ENCODE peak calls at places on chromosomes 2 and 18, in six cellular contexts. One of them, this sample, is unnamed.

GRCh38 chr2:171703574-171704347 is 16.5 kb downstream of the DYNC1I2 start:
- DNase-seq in amniotic epithelial cell: peak; percentile 38
- DNase-seq in HCEC 1CT: peak; percentile 47
- DNase-seq in RCC 7860: no peak
- DNase-seq in activated naive CD4-positive, alpha-beta T cell: no peak
- DNase-seq in HEK293T: peak; percentile 26
- DNase-seq in this sample: no peak

GRCh38 chr18:58254873-58255511 is 211.0 kb downstream of the NEDD4L start:
- DNase-seq in amniotic epithelial cell: peak; percentile 56
- DNase-seq in HCEC 1CT: no peak
- DNase-seq in RCC 7860: peak; percentile 25
- DNase-seq in activated naive CD4-positive, alpha-beta T cell: no peak
- DNase-seq in HEK293T: peak; percentile 32
- DNase-seq in this sample: no peak

GRCh38 chr18:49747876-49748275 is 65.5 kb downstream of the ACAA2 start:
- DNase-seq in amniotic epithelial cell: peak; percentile 7
- DNase-seq in HCEC 1CT: no peak
- DNase-seq in RCC 7860: no peak
- DNase-seq in activated naive CD4-positive, alpha-beta T cell: no peak
- DNase-seq in HEK293T: no peak
- DNase-seq in this sample: no peak

GRCh38 chr2:238927746-238928519 is 80.0 kb downstream of the TWIST2 start:
- DNase-seq in amniotic epithelial cell: no peak
- DNase-seq in HCEC 1CT: no peak
- DNase-seq in RCC 7860: no peak
- DNase-seq in activated naive CD4-positive, alpha-beta T cell: no peak
- DNase-seq in HEK293T: no peak
- DNase-seq in this sample: no peak

GRCh38 chr2:46963210-46963609 is 47.6 kb upstream of the MCFD2 start:
- DNase-seq in amniotic epithelial cell: no peak
- DNase-seq in HCEC 1CT: no peak
- DNase-seq in RCC 7860: no peak
- DNase-seq in activated naive CD4-positive, alpha-beta T cell: no peak
- DNase-seq in HEK293T: no peak
- DNase-seq in this sample: no peak

GRCh38 chr2:15893085-15893484 is 47.3 kb upstream of the MYCN start:
- DNase-seq in amniotic epithelial cell: no peak
- DNase-seq in HCEC 1CT: no peak
- DNase-seq in RCC 7860: no peak
- DNase-seq in activated naive CD4-positive, alpha-beta T cell: no peak
- DNase-seq in HEK293T: no peak
- DNase-seq in this sample: no peak

GRCh38 chr2:174605687-174606086 is 8.1 kb upstream of the WIPF1 start:
- DNase-seq in amniotic epithelial cell: peak; percentile 61
- DNase-seq in HCEC 1CT: peak; percentile 43
- DNase-seq in RCC 7860: no peak
- DNase-seq in activated naive CD4-positive, alpha-beta T cell: no peak
- DNase-seq in HEK293T: no peak
- DNase-seq in this sample: no peak

GRCh38 chr2:189437931-189438330 is 3.3 kb upstream of the WDR75 start:
- DNase-seq in amniotic epithelial cell: no peak
- DNase-seq in HCEC 1CT: no peak
- DNase-seq in RCC 7860: no peak
- DNase-seq in activated naive CD4-positive, alpha-beta T cell: no peak
- DNase-seq in HEK293T: no peak
- DNase-seq in this sample: no peak

GRCh38 chr2:223019390-223019930 is 32.5 kb upstream of the KCNE4 start:
- DNase-seq in amniotic epithelial cell: no peak
- DNase-seq in HCEC 1CT: no peak
- DNase-seq in RCC 7860: no peak
- DNase-seq in activated naive CD4-positive, alpha-beta T cell: no peak
- DNase-seq in HEK293T: no peak
- DNase-seq in this sample: no peak

GRCh38 chr2:71695235-71696120 is 242.1 kb downstream of the DYSF start:
- DNase-seq in amniotic epithelial cell: no peak
- DNase-seq in HCEC 1CT: no peak
- DNase-seq in RCC 7860: no peak
- DNase-seq in activated naive CD4-positive, alpha-beta T cell: no peak
- DNase-seq in HEK293T: no peak
- DNase-seq in this sample: no peak

GRCh38 chr18:40877096-40877495 is 1077.9 kb upstream of the PIK3C3 start:
- DNase-seq in amniotic epithelial cell: peak; percentile 99
- DNase-seq in HCEC 1CT: peak; percentile 19
- DNase-seq in RCC 7860: peak; percentile 88
- DNase-seq in activated naive CD4-positive, alpha-beta T cell: no peak
- DNase-seq in HEK293T: no peak
- DNase-seq in this sample: peak; percentile 73

GRCh38 chr18:50619833-50620232 is 59.9 kb downstream of the MAPK4 start:
- DNase-seq in amniotic epithelial cell: no peak
- DNase-seq in HCEC 1CT: no peak
- DNase-seq in RCC 7860: no peak
- DNase-seq in activated naive CD4-positive, alpha-beta T cell: no peak
- DNase-seq in HEK293T: no peak
- DNase-seq in this sample: no peak

GRCh38 chr2:75666821-75667344 is 20.3 kb downstream of the MRPL19 start:
- DNase-seq in amniotic epithelial cell: peak; percentile 86
- DNase-seq in HCEC 1CT: no peak
- DNase-seq in RCC 7860: no peak
- DNase-seq in activated naive CD4-positive, alpha-beta T cell: no peak
- DNase-seq in HEK293T: no peak
- DNase-seq in this sample: no peak

GRCh38 chr2:241827394-241827793 is 18.4 kb downstream of the NEU4 start:
- DNase-seq in amniotic epithelial cell: no peak
- DNase-seq in HCEC 1CT: no peak
- DNase-seq in RCC 7860: no peak
- DNase-seq in activated naive CD4-positive, alpha-beta T cell: no peak
- DNase-seq in HEK293T: no peak
- DNase-seq in this sample: no peak

GRCh38 chr2:96952976-96953610 is 33.3 kb downstream of the FAM178B start:
- DNase-seq in amniotic epithelial cell: peak; percentile 95
- DNase-seq in HCEC 1CT: no peak
- DNase-seq in RCC 7860: no peak
- DNase-seq in activated naive CD4-positive, alpha-beta T cell: no peak
- DNase-seq in HEK293T: no peak
- DNase-seq in this sample: no peak

GRCh38 chr2:226981731-226982373 is 146.0 kb downstream of the RHBDD1 start:
- DNase-seq in amniotic epithelial cell: peak; percentile 60
- DNase-seq in HCEC 1CT: no peak
- DNase-seq in RCC 7860: no peak
- DNase-seq in activated naive CD4-positive, alpha-beta T cell: no peak
- DNase-seq in HEK293T: no peak
- DNase-seq in this sample: no peak

GRCh38 chr18:13565228-13565627 is 161.1 kb downstream of the FAM210A start:
- DNase-seq in amniotic epithelial cell: no peak
- DNase-seq in HCEC 1CT: no peak
- DNase-seq in RCC 7860: no peak
- DNase-seq in activated naive CD4-positive, alpha-beta T cell: no peak
- DNase-seq in HEK293T: no peak
- DNase-seq in this sample: no peak

GRCh38 chr18:62637807-62638687 is 77.3 kb upstream of the PHLPP1 start:
- DNase-seq in amniotic epithelial cell: peak; percentile 21
- DNase-seq in HCEC 1CT: no peak
- DNase-seq in RCC 7860: no peak
- DNase-seq in activated naive CD4-positive, alpha-beta T cell: peak; percentile 2
- DNase-seq in HEK293T: peak; percentile 59
- DNase-seq in this sample: no peak

GRCh38 chr2:180656455-180656847 is 324.0 kb upstream of the UBE2E3 start:
- DNase-seq in amniotic epithelial cell: peak; percentile 58
- DNase-seq in HCEC 1CT: peak; percentile 70
- DNase-seq in RCC 7860: peak; percentile 92
- DNase-seq in activated naive CD4-positive, alpha-beta T cell: no peak
- DNase-seq in HEK293T: no peak
- DNase-seq in this sample: no peak

GRCh38 chr18:53382870-53383269 is 841.6 kb downstream of the MBD2 start:
- DNase-seq in amniotic epithelial cell: no peak
- DNase-seq in HCEC 1CT: no peak
- DNase-seq in RCC 7860: no peak
- DNase-seq in activated naive CD4-positive, alpha-beta T cell: no peak
- DNase-seq in HEK293T: no peak
- DNase-seq in this sample: no peak

GRCh38 chr2:27263287-27264252 is 723 bp upstream of the SLC30A3 start:
- DNase-seq in amniotic epithelial cell: no peak
- DNase-seq in HCEC 1CT: no peak
- DNase-seq in RCC 7860: no peak
- DNase-seq in activated naive CD4-positive, alpha-beta T cell: no peak
- DNase-seq in HEK293T: no peak
- DNase-seq in this sample: no peak

GRCh38 chr2:239966848-239967136 is 58.4 kb downstream of the NDUFA10 start:
- DNase-seq in amniotic epithelial cell: no peak
- DNase-seq in HCEC 1CT: no peak
- DNase-seq in RCC 7860: no peak
- DNase-seq in activated naive CD4-positive, alpha-beta T cell: no peak
- DNase-seq in HEK293T: no peak
- DNase-seq in this sample: no peak

GRCh38 chr2:2564300-2565085 is 233.4 kb upstream of the MYT1L start:
- DNase-seq in amniotic epithelial cell: no peak
- DNase-seq in HCEC 1CT: no peak
- DNase-seq in RCC 7860: no peak
- DNase-seq in activated naive CD4-positive, alpha-beta T cell: no peak
- DNase-seq in HEK293T: no peak
- DNase-seq in this sample: no peak